ENCODE peak calls at places on chromosome 10, in five cellular contexts. H, I, V, A and Q are unnamed samples.

GRCh38 chr10:3987142-3987974 is 202.3 kb upstream of the KLF6 start:
- DNase-seq in H (no peak), I (peak), V (no peak), A (no peak), Q (no peak)

GRCh38 chr10:124250506-124250905 is 157.1 kb upstream of the CHST15 start:
- DNase-seq in H (no peak), I (no peak), V (no peak), A (no peak), Q (no peak)

GRCh38 chr10:17021661-17022060 is 108.0 kb downstream of the CUBN start:
- DNase-seq in H (no peak), I (no peak), V (peak), A (no peak), Q (no peak)

GRCh38 chr10:3935933-3936359 is 150.9 kb upstream of the KLF6 start:
- DNase-seq in H (no peak), I (peak), V (no peak), A (peak), Q (no peak)

GRCh38 chr10:61931620-61932332 is 30.3 kb downstream of the ARID5B start:
- DNase-seq in H (no peak), I (no peak), V (no peak), A (no peak), Q (no peak)

GRCh38 chr10:71431945-71432905 is 35.5 kb downstream of the CDH23 start:
- DNase-seq in H (no peak), I (no peak), V (peak), A (no peak), Q (no peak)

GRCh38 chr10:77448226-77448625 is 189.4 kb downstream of the KCNMA1 start:
- DNase-seq in H (no peak), I (no peak), V (no peak), A (no peak), Q (no peak)

GRCh38 chr10:3287566-3288445 is 115.2 kb upstream of the PITRM1 start:
- DNase-seq in H (no peak), I (no peak), V (no peak), A (no peak), Q (no peak)

GRCh38 chr10:102150970-102151773 is 1.0 kb upstream of the NOLC1 start:
- DNase-seq in H (no peak), I (peak), V (no peak), A (peak), Q (no peak)

GRCh38 chr10:31769564-31769963 is 159.1 kb downstream of the ARHGAP12 start:
- DNase-seq in H (no peak), I (no peak), V (no peak), A (peak), Q (no peak)

GRCh38 chr10:1939016-1939415 is 201.7 kb upstream of the ADARB2 start:
- DNase-seq in H (no peak), I (no peak), V (no peak), A (no peak), Q (no peak)

GRCh38 chr10:116888380-116889055 is 39.2 kb downstream of the ENO4 start:
- DNase-seq in H (no peak), I (peak), V (no peak), A (peak), Q (peak)

GRCh38 chr10:10396601-10397000 is 621.1 kb upstream of the CELF2 start:
- DNase-seq in H (no peak), I (no peak), V (no peak), A (peak), Q (no peak)

DNA sequence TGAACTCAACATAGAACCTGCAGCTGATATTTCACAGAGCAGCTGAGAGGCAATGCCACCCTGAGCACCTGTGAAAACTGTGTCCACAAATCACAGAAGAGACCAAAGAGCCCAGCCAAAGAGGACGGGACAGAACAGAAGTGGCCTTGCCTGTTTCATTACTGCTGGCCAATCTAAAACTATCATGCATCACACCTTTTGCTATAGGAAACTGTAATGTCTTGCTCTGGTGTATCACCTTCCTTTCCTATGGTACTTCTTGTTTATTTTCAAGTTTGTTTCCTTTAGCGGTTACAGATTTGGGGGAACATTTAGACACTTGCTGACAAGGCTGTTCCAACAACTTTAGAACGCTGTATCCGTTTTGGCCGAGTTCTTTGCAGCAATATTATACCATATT is 80.3 kb downstream of the PIP4K2A start:
- DNase-seq in H (no peak), I (no peak), V (no peak), A (no peak), Q (no peak)
- TF ChIP-seq CTCF in H (no peak), I (no peak), V (no peak), A (no peak), Q (no peak)

GRCh38 chr10:95511314-95511713 is 49.9 kb downstream of the SORBS1 start:
- DNase-seq in H (no peak), I (no peak), V (no peak), A (no peak), Q (no peak)

GRCh38 chr10:95506056-95506737 is 55.0 kb downstream of the SORBS1 start:
- DNase-seq in H (no peak), I (no peak), V (no peak), A (no peak), Q (no peak)

GRCh38 chr10:95508730-95509129 is 52.4 kb downstream of the SORBS1 start:
- DNase-seq in H (peak), I (peak), V (peak), A (no peak), Q (no peak)

GRCh38 chr10:95505641-95506040 is 55.5 kb downstream of the SORBS1 start:
- DNase-seq in H (no peak), I (no peak), V (no peak), A (no peak), Q (no peak)

GRCh38 chr10:95509281-95509680 is 51.9 kb downstream of the SORBS1 start:
- DNase-seq in H (no peak), I (peak), V (no peak), A (no peak), Q (no peak)
- H3K4me3 ChIP-seq in H (no peak), I (no peak), V (no peak), A (no peak), Q (peak)

DNA sequence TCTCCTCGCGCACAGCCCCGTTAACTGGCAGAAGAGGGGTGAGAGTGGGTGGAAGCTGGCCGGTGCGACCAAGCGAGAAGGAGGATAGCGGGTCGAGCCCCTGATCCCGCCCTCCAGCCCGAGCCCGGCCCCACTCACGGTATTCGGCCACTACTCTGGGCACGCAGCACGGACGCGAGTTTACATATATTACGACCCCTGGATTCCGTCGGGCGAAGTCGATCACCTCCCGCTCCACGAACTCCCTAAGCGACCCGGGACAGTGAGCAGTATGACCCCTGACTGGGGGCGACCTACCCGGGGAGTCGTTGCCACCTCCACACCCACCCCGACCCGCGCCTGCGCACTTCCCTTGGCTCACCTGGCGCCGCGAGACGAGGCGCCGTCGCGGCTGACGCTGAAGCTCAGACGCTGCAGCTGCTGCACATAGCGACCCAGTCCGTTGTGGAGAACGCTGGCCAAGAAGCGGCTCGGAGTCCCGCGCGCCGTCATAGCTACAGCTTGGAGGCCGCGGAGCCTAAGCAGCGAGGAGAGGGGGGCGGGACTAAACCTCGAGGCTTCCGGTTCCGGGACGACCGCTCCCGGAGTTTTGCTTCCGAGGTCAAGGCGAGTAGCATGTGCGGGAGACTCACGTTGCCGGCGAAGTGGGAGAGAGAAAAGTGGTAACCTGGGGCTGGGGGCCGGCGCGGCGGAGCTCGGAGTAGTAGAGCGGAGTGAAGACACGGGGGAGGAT is at the start of the genes MRPL43 and TWNK:
- DNase-seq in H (peak), I (peak), V (peak), A (peak), Q (peak)
- TF ChIP-seq CTCF in H (no peak), I (no peak), V (no peak), A (no peak), Q (no peak)

GRCh38 chr10:32955299-32955772 is 2.7 kb downstream of the ITGB1 start:
- DNase-seq in H (no peak), I (no peak), V (no peak), A (no peak), Q (no peak)

GRCh38 chr10:32955790-32956189 is 2.2 kb downstream of the ITGB1 start:
- DNase-seq in H (no peak), I (no peak), V (no peak), A (no peak), Q (no peak)

GRCh38 chr10:32954080-32954479 is 4.0 kb downstream of the ITGB1 start:
- DNase-seq in H (no peak), I (no peak), V (no peak), A (no peak), Q (no peak)

GRCh38 chr10:32953277-32953927 is 4.6 kb downstream of the ITGB1 start:
- DNase-seq in H (no peak), I (peak), V (no peak), A (no peak), Q (no peak)

GRCh38 chr10:32954545-32955298 is 3.3 kb downstream of the ITGB1 start:
- DNase-seq in H (no peak), I (no peak), V (no peak), A (no peak), Q (no peak)
- H3K4me3 ChIP-seq in H (peak), I (peak), V (peak), A (peak), Q (peak)

DNA sequence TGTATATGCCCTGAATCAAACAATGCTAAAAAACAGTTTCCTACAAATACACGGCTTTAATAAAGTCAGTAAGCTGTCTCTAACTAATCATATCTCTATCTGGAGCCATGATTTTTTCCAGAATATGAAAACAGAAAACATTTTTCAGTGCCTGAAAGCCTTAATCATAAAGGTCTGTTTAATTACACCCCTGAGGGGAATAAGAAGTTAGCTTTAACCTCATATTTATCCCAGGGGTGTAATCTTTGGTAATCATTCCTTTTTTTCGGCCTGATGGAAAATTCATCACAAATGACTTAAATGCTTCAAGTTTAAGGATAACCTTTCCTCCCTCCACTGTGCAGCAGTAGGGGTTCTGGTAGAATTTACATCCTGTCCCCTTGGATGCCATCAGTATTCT is 124.2 kb downstream of the ATE1 start:
- DNase-seq in H (no peak), I (no peak), V (no peak), A (no peak), Q (no peak)
- TF ChIP-seq CTCF in H (no peak), I (no peak), V (no peak), A (no peak), Q (no peak)

GRCh38 chr10:43403911-43404674 is 4.9 kb downstream of the HNRNPF start:
- DNase-seq in H (no peak), I (no peak), V (no peak), A (no peak), Q (no peak)
- H3K4me3 ChIP-seq in H (no peak), I (no peak), V (no peak), A (no peak), Q (no peak)